ENCODE peak calls at places on chromosomes 12 and 14, in eight cellular contexts. One of them, this sample, is unnamed.

GRCh38 chr12:76921072-76921471 is 42.3 kb upstream of the CSRP2 start:
- DNase-seq in progenitor cell of endocrine pancreas: no peak
- DNase-seq in aorta: no peak
- DNase-seq in HL-60: no peak
- DNase-seq in anterior cingulate cortex: no peak
- DNase-seq in NCI-H345: no peak
- DNase-seq in fibroblast of the aortic adventitia: no peak
- DNase-seq in fibroblast of pulmonary artery: no peak
- DNase-seq in this sample: no peak

GRCh38 chr12:9331218-9331626 is 123.0 kb upstream of the PZP start:
- DNase-seq in progenitor cell of endocrine pancreas: peak; percentile 88
- DNase-seq in aorta: peak; percentile 84
- DNase-seq in HL-60: peak; percentile 83
- DNase-seq in anterior cingulate cortex: peak; percentile 32
- DNase-seq in NCI-H345: peak; percentile 68
- DNase-seq in fibroblast of the aortic adventitia: peak; percentile 55
- DNase-seq in fibroblast of pulmonary artery: peak; percentile 63
- DNase-seq in this sample: no peak

GRCh38 chr12:118979763-118980406 is 1.5 kb upstream of the SRRM4 start:
- DNase-seq in progenitor cell of endocrine pancreas: peak; percentile 47
- DNase-seq in aorta: no peak
- DNase-seq in HL-60: peak; percentile 45
- DNase-seq in anterior cingulate cortex: peak; percentile 9
- DNase-seq in NCI-H345: peak; percentile 87
- DNase-seq in fibroblast of the aortic adventitia: peak; percentile 35
- DNase-seq in fibroblast of pulmonary artery: peak; percentile 61
- DNase-seq in this sample: no peak

GRCh38 chr14:32588448-32589320 is 259.6 kb downstream of the AKAP6 start:
- DNase-seq in progenitor cell of endocrine pancreas: no peak
- DNase-seq in aorta: no peak
- DNase-seq in HL-60: peak; percentile 8
- DNase-seq in anterior cingulate cortex: no peak
- DNase-seq in NCI-H345: no peak
- DNase-seq in fibroblast of the aortic adventitia: peak; percentile 73
- DNase-seq in fibroblast of pulmonary artery: peak; percentile 80
- DNase-seq in this sample: no peak

GRCh38 chr14:93462479-93462878 is 31.7 kb downstream of the UNC79 start:
- DNase-seq in progenitor cell of endocrine pancreas: no peak
- DNase-seq in aorta: no peak
- DNase-seq in HL-60: no peak
- DNase-seq in anterior cingulate cortex: no peak
- DNase-seq in NCI-H345: no peak
- DNase-seq in fibroblast of the aortic adventitia: no peak
- DNase-seq in fibroblast of pulmonary artery: no peak
- DNase-seq in this sample: no peak

GRCh38 chr14:28759056-28759657 is 7.4 kb upstream of the FOXG1 start:
- DNase-seq in progenitor cell of endocrine pancreas: no peak
- DNase-seq in aorta: peak; percentile 64
- DNase-seq in HL-60: no peak
- DNase-seq in anterior cingulate cortex: no peak
- DNase-seq in NCI-H345: no peak
- DNase-seq in fibroblast of the aortic adventitia: no peak
- DNase-seq in fibroblast of pulmonary artery: no peak
- DNase-seq in this sample: no peak

GRCh38 chr14:22939684-22940083 is 10.5 kb upstream of the PRMT5 start:
- DNase-seq in progenitor cell of endocrine pancreas: no peak
- DNase-seq in aorta: no peak
- DNase-seq in HL-60: no peak
- DNase-seq in anterior cingulate cortex: no peak
- DNase-seq in NCI-H345: no peak
- DNase-seq in fibroblast of the aortic adventitia: peak; percentile 33
- DNase-seq in fibroblast of pulmonary artery: no peak
- DNase-seq in this sample: no peak

GRCh38 chr12:65602579-65603295 is 221.5 kb upstream of the HMGA2 start:
- DNase-seq in progenitor cell of endocrine pancreas: peak; percentile 45
- DNase-seq in aorta: peak; percentile 89
- DNase-seq in HL-60: peak; percentile 47
- DNase-seq in anterior cingulate cortex: no peak
- DNase-seq in NCI-H345: peak; percentile 2
- DNase-seq in fibroblast of the aortic adventitia: peak; percentile 97
- DNase-seq in fibroblast of pulmonary artery: peak; percentile 97
- DNase-seq in this sample: peak; percentile 62

GRCh38 chr12:88202500-88202899 is 60.4 kb downstream of the TMTC3 start:
- DNase-seq in progenitor cell of endocrine pancreas: no peak
- DNase-seq in aorta: no peak
- DNase-seq in HL-60: no peak
- DNase-seq in anterior cingulate cortex: no peak
- DNase-seq in NCI-H345: no peak
- DNase-seq in fibroblast of the aortic adventitia: peak; percentile 33
- DNase-seq in fibroblast of pulmonary artery: peak; percentile 3
- DNase-seq in this sample: no peak

This sample was measured in uterus.